ENCODE peak calls at places on chromosomes 12 and 14, in eight cellular contexts. R is T-helper 9 cell, Z is renal cortical epithelial cell, I is anterior cingulate cortex, H is amniotic epithelial cell, D is astrocyte of the hippocampus, O is HT1080, U is H7. T is an unnamed sample.
A peak's percentile ranks its signal among the peaks of the same experiment; 100 is the strongest.

GRCh38 chr12:32542550-32543229 is 136.4 kb upstream of the DNM1L start:
- DNase-seq in R (no peak), H (no peak), I (no peak), U (no peak), Z (peak; percentile 71), D (no peak), O (no peak), T (no peak)

GRCh38 chr14:103839569-103839968 is 7.8 kb downstream of the PPP1R13B start:
- DNase-seq in U (no peak), H (no peak), O (no peak), D (no peak), I (no peak), Z (no peak), R (no peak), T (no peak)

GRCh38 chr12:14573118-14573517 is 5.4 kb upstream of the PLBD1 start:
- DNase-seq in I (no peak), R (no peak), H (no peak), U (no peak), D (no peak), O (no peak), Z (no peak), T (no peak)

GRCh38 chr14:20632831-20633771 is 8.4 kb downstream of the OR6S1 start:
- DNase-seq in H (peak; percentile 83), O (peak; percentile 95), I (no peak), D (peak; percentile 73), U (peak; percentile 84), Z (peak; percentile 59), R (peak; percentile 48), T (peak; percentile 73)

GRCh38 chr12:106586535-106586802 is 3.7 kb downstream of the RFX4 start:
- DNase-seq in R (no peak), D (peak; percentile 24), H (no peak), O (no peak), U (peak; percentile 62), I (peak; percentile 25), Z (no peak), T (no peak)

GRCh38 chr14:101075025-101075800 is 171.7 kb upstream of the RTL1 start:
- DNase-seq in R (no peak), U (no peak), O (no peak), H (no peak), D (no peak), Z (no peak), I (no peak), T (no peak)

GRCh38 chr14:85471744-85472143 is 58.2 kb upstream of the FLRT2 start:
- DNase-seq in I (no peak), R (no peak), Z (peak; percentile 71), U (no peak), H (peak; percentile 88), O (peak; percentile 93), D (peak; percentile 69), T (no peak)

GRCh38 chr12:19236656-19237055 is 107.1 kb downstream of the PLEKHA5 start:
- DNase-seq in I (no peak), U (no peak), H (peak; percentile 46), O (no peak), Z (peak; percentile 50), D (peak; percentile 49), R (no peak), T (no peak)

GRCh38 chr12:214005-214736 is at the start of gene SLC6A12:
- DNase-seq in H (peak; percentile 39), R (no peak), D (no peak), O (no peak), I (no peak), Z (peak; percentile 53), U (peak; percentile 66), T (no peak)

GRCh38 chr12:59444932-59445331 is 150.9 kb upstream of the SLC16A7 start:
- DNase-seq in U (no peak), O (no peak), D (no peak), H (peak; percentile 24), R (no peak), I (no peak), Z (peak; percentile 45), T (no peak)

GRCh38 chr12:124185970-124186686 is 108.8 kb upstream of the RFLNA start:
- DNase-seq in H (peak; percentile 36), O (no peak), Z (no peak), R (no peak), I (no peak), D (no peak), U (no peak), T (no peak)